ENCODE peak calls at places on chromosomes 6 and 20, in ten cellular contexts. One of them, this sample, is unnamed.
A peak's percentile ranks its signal among the peaks of the same experiment; 100 is the strongest.

GRCh38 chr6:167937948-167938911 is 59.2 kb upstream of the KIF25 start:
- DNase-seq in posterior vena cava: no peak
- DNase-seq in stimulated activated naive CD4-positive, alpha-beta T cell treated with Interleukin-2 at 50 U/mL for 16 hours: no peak
- DNase-seq in psoas muscle: no peak
- DNase-seq in left lung: no peak
- DNase-seq in activated naive CD4-positive, alpha-beta T cell treated with anti-CD3 and anti-CD28 coated beads, Interleukin-2, amount 10 ng/mL, durations not matched to agents 7 days and 5 days: no peak
- DNase-seq in stimulated activated CD4-positive, alpha-beta T cell treated with anti-CD3 and anti-CD28 coated beads, Interleukin-1b, Interleukin-23, amount 100 ng/mL, for 1 hour: no peak
- DNase-seq in retina: no peak
- DNase-seq in LHCN-M2: peak; percentile 8
- DNase-seq in cardiac fibroblast: no peak
- DNase-seq in this sample: no peak

GRCh38 chr6:7401103-7401502 is 11.5 kb downstream of the RIOK1 start:
- DNase-seq in stimulated activated CD4-positive, alpha-beta T cell treated with anti-CD3 and anti-CD28 coated beads, Interleukin-1b, Interleukin-23, amount 100 ng/mL, for 1 hour: no peak
- DNase-seq in retina: no peak
- DNase-seq in left lung: no peak
- DNase-seq in posterior vena cava: no peak
- DNase-seq in activated naive CD4-positive, alpha-beta T cell treated with anti-CD3 and anti-CD28 coated beads, Interleukin-2, amount 10 ng/mL, durations not matched to agents 7 days and 5 days: no peak
- DNase-seq in LHCN-M2: peak; percentile 18
- DNase-seq in cardiac fibroblast: no peak
- DNase-seq in psoas muscle: no peak
- DNase-seq in stimulated activated naive CD4-positive, alpha-beta T cell treated with Interleukin-2 at 50 U/mL for 16 hours: no peak
- DNase-seq in this sample: no peak

GRCh38 chr6:165689699-165690098 is 26.7 kb upstream of the PDE10A start:
- DNase-seq in retina: no peak
- DNase-seq in cardiac fibroblast: no peak
- DNase-seq in LHCN-M2: peak; percentile 25
- DNase-seq in stimulated activated naive CD4-positive, alpha-beta T cell treated with Interleukin-2 at 50 U/mL for 16 hours: no peak
- DNase-seq in posterior vena cava: no peak
- DNase-seq in psoas muscle: no peak
- DNase-seq in stimulated activated CD4-positive, alpha-beta T cell treated with anti-CD3 and anti-CD28 coated beads, Interleukin-1b, Interleukin-23, amount 100 ng/mL, for 1 hour: no peak
- DNase-seq in activated naive CD4-positive, alpha-beta T cell treated with anti-CD3 and anti-CD28 coated beads, Interleukin-2, amount 10 ng/mL, durations not matched to agents 7 days and 5 days: no peak
- DNase-seq in left lung: no peak
- DNase-seq in this sample: no peak

GRCh38 chr20:2751347-2751867 is 49.0 kb downstream of the CPXM1 start:
- DNase-seq in posterior vena cava: no peak
- DNase-seq in left lung: no peak
- DNase-seq in stimulated activated CD4-positive, alpha-beta T cell treated with anti-CD3 and anti-CD28 coated beads, Interleukin-1b, Interleukin-23, amount 100 ng/mL, for 1 hour: no peak
- DNase-seq in LHCN-M2: no peak
- DNase-seq in stimulated activated naive CD4-positive, alpha-beta T cell treated with Interleukin-2 at 50 U/mL for 16 hours: no peak
- DNase-seq in retina: no peak
- DNase-seq in activated naive CD4-positive, alpha-beta T cell treated with anti-CD3 and anti-CD28 coated beads, Interleukin-2, amount 10 ng/mL, durations not matched to agents 7 days and 5 days: no peak
- DNase-seq in cardiac fibroblast: no peak
- DNase-seq in psoas muscle: no peak
- DNase-seq in this sample: no peak

GRCh38 chr20:62860924-62861691 is 514 bp downstream of the TCFL5 start:
- DNase-seq in activated naive CD4-positive, alpha-beta T cell treated with anti-CD3 and anti-CD28 coated beads, Interleukin-2, amount 10 ng/mL, durations not matched to agents 7 days and 5 days: peak; percentile 60
- DNase-seq in stimulated activated naive CD4-positive, alpha-beta T cell treated with Interleukin-2 at 50 U/mL for 16 hours: peak; percentile 37
- DNase-seq in stimulated activated CD4-positive, alpha-beta T cell treated with anti-CD3 and anti-CD28 coated beads, Interleukin-1b, Interleukin-23, amount 100 ng/mL, for 1 hour: no peak
- DNase-seq in LHCN-M2: no peak
- DNase-seq in retina: no peak
- DNase-seq in posterior vena cava: peak; percentile 85
- DNase-seq in left lung: peak; percentile 86
- DNase-seq in cardiac fibroblast: no peak
- DNase-seq in psoas muscle: peak; percentile 70
- DNase-seq in this sample: no peak

GRCh38 chr6:151111670-151112069 is 128.1 kb upstream of the AKAP12 start:
- DNase-seq in retina: no peak
- DNase-seq in LHCN-M2: no peak
- DNase-seq in psoas muscle: no peak
- DNase-seq in activated naive CD4-positive, alpha-beta T cell treated with anti-CD3 and anti-CD28 coated beads, Interleukin-2, amount 10 ng/mL, durations not matched to agents 7 days and 5 days: no peak
- DNase-seq in left lung: peak; percentile 40
- DNase-seq in stimulated activated naive CD4-positive, alpha-beta T cell treated with Interleukin-2 at 50 U/mL for 16 hours: no peak
- DNase-seq in stimulated activated CD4-positive, alpha-beta T cell treated with anti-CD3 and anti-CD28 coated beads, Interleukin-1b, Interleukin-23, amount 100 ng/mL, for 1 hour: no peak
- DNase-seq in cardiac fibroblast: no peak
- DNase-seq in posterior vena cava: no peak
- DNase-seq in this sample: no peak

GRCh38 chr6:37027036-37027720 is 21.7 kb downstream of the FGD2 start:
- DNase-seq in retina: no peak
- DNase-seq in LHCN-M2: no peak
- DNase-seq in activated naive CD4-positive, alpha-beta T cell treated with anti-CD3 and anti-CD28 coated beads, Interleukin-2, amount 10 ng/mL, durations not matched to agents 7 days and 5 days: no peak
- DNase-seq in psoas muscle: no peak
- DNase-seq in stimulated activated CD4-positive, alpha-beta T cell treated with anti-CD3 and anti-CD28 coated beads, Interleukin-1b, Interleukin-23, amount 100 ng/mL, for 1 hour: no peak
- DNase-seq in cardiac fibroblast: no peak
- DNase-seq in stimulated activated naive CD4-positive, alpha-beta T cell treated with Interleukin-2 at 50 U/mL for 16 hours: no peak
- DNase-seq in left lung: no peak
- DNase-seq in posterior vena cava: no peak
- DNase-seq in this sample: no peak

GRCh38 chr20:19964289-19965263 is 52.6 kb upstream of the NAA20 start:
- DNase-seq in LHCN-M2: peak; percentile 82
- DNase-seq in stimulated activated naive CD4-positive, alpha-beta T cell treated with Interleukin-2 at 50 U/mL for 16 hours: no peak
- DNase-seq in stimulated activated CD4-positive, alpha-beta T cell treated with anti-CD3 and anti-CD28 coated beads, Interleukin-1b, Interleukin-23, amount 100 ng/mL, for 1 hour: no peak
- DNase-seq in posterior vena cava: no peak
- DNase-seq in activated naive CD4-positive, alpha-beta T cell treated with anti-CD3 and anti-CD28 coated beads, Interleukin-2, amount 10 ng/mL, durations not matched to agents 7 days and 5 days: no peak
- DNase-seq in psoas muscle: peak; percentile 81
- DNase-seq in cardiac fibroblast: peak; percentile 86
- DNase-seq in retina: no peak
- DNase-seq in left lung: no peak
- DNase-seq in this sample: no peak

GRCh38 chr6:28802417-28803336 is 121.1 kb downstream of the TRIM27 start:
- DNase-seq in retina: no peak
- DNase-seq in stimulated activated CD4-positive, alpha-beta T cell treated with anti-CD3 and anti-CD28 coated beads, Interleukin-1b, Interleukin-23, amount 100 ng/mL, for 1 hour: no peak
- DNase-seq in psoas muscle: no peak
- DNase-seq in activated naive CD4-positive, alpha-beta T cell treated with anti-CD3 and anti-CD28 coated beads, Interleukin-2, amount 10 ng/mL, durations not matched to agents 7 days and 5 days: no peak
- DNase-seq in LHCN-M2: peak; percentile 64
- DNase-seq in posterior vena cava: no peak
- DNase-seq in left lung: no peak
- DNase-seq in stimulated activated naive CD4-positive, alpha-beta T cell treated with Interleukin-2 at 50 U/mL for 16 hours: no peak
- DNase-seq in cardiac fibroblast: peak; percentile 29
- DNase-seq in this sample: no peak

GRCh38 chr6:20569000-20569610 is 34.8 kb downstream of the CDKAL1 start:
- DNase-seq in left lung: no peak
- DNase-seq in retina: no peak
- DNase-seq in psoas muscle: no peak
- DNase-seq in stimulated activated CD4-positive, alpha-beta T cell treated with anti-CD3 and anti-CD28 coated beads, Interleukin-1b, Interleukin-23, amount 100 ng/mL, for 1 hour: no peak
- DNase-seq in cardiac fibroblast: no peak
- DNase-seq in stimulated activated naive CD4-positive, alpha-beta T cell treated with Interleukin-2 at 50 U/mL for 16 hours: no peak
- DNase-seq in LHCN-M2: peak; percentile 43
- DNase-seq in activated naive CD4-positive, alpha-beta T cell treated with anti-CD3 and anti-CD28 coated beads, Interleukin-2, amount 10 ng/mL, durations not matched to agents 7 days and 5 days: no peak
- DNase-seq in posterior vena cava: no peak
- DNase-seq in this sample: no peak

GRCh38 chr6:109406196-109406595 is 23.9 kb upstream of the CD164 start:
- DNase-seq in psoas muscle: no peak
- DNase-seq in stimulated activated CD4-positive, alpha-beta T cell treated with anti-CD3 and anti-CD28 coated beads, Interleukin-1b, Interleukin-23, amount 100 ng/mL, for 1 hour: no peak
- DNase-seq in retina: no peak
- DNase-seq in stimulated activated naive CD4-positive, alpha-beta T cell treated with Interleukin-2 at 50 U/mL for 16 hours: no peak
- DNase-seq in left lung: no peak
- DNase-seq in activated naive CD4-positive, alpha-beta T cell treated with anti-CD3 and anti-CD28 coated beads, Interleukin-2, amount 10 ng/mL, durations not matched to agents 7 days and 5 days: no peak
- DNase-seq in LHCN-M2: peak; percentile 85
- DNase-seq in posterior vena cava: no peak
- DNase-seq in cardiac fibroblast: peak; percentile 83
- DNase-seq in this sample: no peak

GRCh38 chr6:14734416-14735340 is 511.2 kb upstream of the JARID2 start:
- DNase-seq in left lung: no peak
- DNase-seq in cardiac fibroblast: peak; percentile 82
- DNase-seq in stimulated activated naive CD4-positive, alpha-beta T cell treated with Interleukin-2 at 50 U/mL for 16 hours: peak; percentile 36
- DNase-seq in posterior vena cava: no peak
- DNase-seq in retina: no peak
- DNase-seq in psoas muscle: no peak
- DNase-seq in LHCN-M2: peak; percentile 89
- DNase-seq in activated naive CD4-positive, alpha-beta T cell treated with anti-CD3 and anti-CD28 coated beads, Interleukin-2, amount 10 ng/mL, durations not matched to agents 7 days and 5 days: peak; percentile 51
- DNase-seq in stimulated activated CD4-positive, alpha-beta T cell treated with anti-CD3 and anti-CD28 coated beads, Interleukin-1b, Interleukin-23, amount 100 ng/mL, for 1 hour: no peak
- DNase-seq in this sample: peak; percentile 60

GRCh38 chr6:4561773-4562172 is 214.4 kb upstream of the CDYL start:
- DNase-seq in psoas muscle: no peak
- DNase-seq in cardiac fibroblast: no peak
- DNase-seq in posterior vena cava: no peak
- DNase-seq in retina: no peak
- DNase-seq in LHCN-M2: no peak
- DNase-seq in stimulated activated naive CD4-positive, alpha-beta T cell treated with Interleukin-2 at 50 U/mL for 16 hours: no peak
- DNase-seq in activated naive CD4-positive, alpha-beta T cell treated with anti-CD3 and anti-CD28 coated beads, Interleukin-2, amount 10 ng/mL, durations not matched to agents 7 days and 5 days: no peak
- DNase-seq in left lung: no peak
- DNase-seq in stimulated activated CD4-positive, alpha-beta T cell treated with anti-CD3 and anti-CD28 coated beads, Interleukin-1b, Interleukin-23, amount 100 ng/mL, for 1 hour: no peak
- DNase-seq in this sample: no peak

GRCh38 chr6:70651326-70651905 is 16.3 kb upstream of the SMAP1 start:
- DNase-seq in activated naive CD4-positive, alpha-beta T cell treated with anti-CD3 and anti-CD28 coated beads, Interleukin-2, amount 10 ng/mL, durations not matched to agents 7 days and 5 days: peak; percentile 90
- DNase-seq in left lung: no peak
- DNase-seq in LHCN-M2: no peak
- DNase-seq in psoas muscle: no peak
- DNase-seq in cardiac fibroblast: no peak
- DNase-seq in stimulated activated naive CD4-positive, alpha-beta T cell treated with Interleukin-2 at 50 U/mL for 16 hours: peak; percentile 41
- DNase-seq in posterior vena cava: no peak
- DNase-seq in stimulated activated CD4-positive, alpha-beta T cell treated with anti-CD3 and anti-CD28 coated beads, Interleukin-1b, Interleukin-23, amount 100 ng/mL, for 1 hour: no peak
- DNase-seq in retina: no peak
- DNase-seq in this sample: no peak

GRCh38 chr6:89792881-89793280 is 26.7 kb downstream of the MDN1 start:
- DNase-seq in posterior vena cava: no peak
- DNase-seq in left lung: no peak
- DNase-seq in stimulated activated naive CD4-positive, alpha-beta T cell treated with Interleukin-2 at 50 U/mL for 16 hours: no peak
- DNase-seq in cardiac fibroblast: peak; percentile 35
- DNase-seq in stimulated activated CD4-positive, alpha-beta T cell treated with anti-CD3 and anti-CD28 coated beads, Interleukin-1b, Interleukin-23, amount 100 ng/mL, for 1 hour: no peak
- DNase-seq in psoas muscle: no peak
- DNase-seq in retina: peak; percentile 8
- DNase-seq in LHCN-M2: peak; percentile 50
- DNase-seq in activated naive CD4-positive, alpha-beta T cell treated with anti-CD3 and anti-CD28 coated beads, Interleukin-2, amount 10 ng/mL, durations not matched to agents 7 days and 5 days: peak; percentile 59
- DNase-seq in this sample: no peak

GRCh38 chr6:40349566-40350192 is 237.5 kb downstream of the LRFN2 start:
- DNase-seq in LHCN-M2: no peak
- DNase-seq in stimulated activated CD4-positive, alpha-beta T cell treated with anti-CD3 and anti-CD28 coated beads, Interleukin-1b, Interleukin-23, amount 100 ng/mL, for 1 hour: no peak
- DNase-seq in psoas muscle: no peak
- DNase-seq in cardiac fibroblast: no peak
- DNase-seq in posterior vena cava: no peak
- DNase-seq in retina: peak; percentile 76
- DNase-seq in activated naive CD4-positive, alpha-beta T cell treated with anti-CD3 and anti-CD28 coated beads, Interleukin-2, amount 10 ng/mL, durations not matched to agents 7 days and 5 days: no peak
- DNase-seq in stimulated activated naive CD4-positive, alpha-beta T cell treated with Interleukin-2 at 50 U/mL for 16 hours: no peak
- DNase-seq in left lung: no peak
- DNase-seq in this sample: no peak

GRCh38 chr6:31299511-31299910 is 27.6 kb upstream of the HLA-C start:
- DNase-seq in posterior vena cava: no peak
- DNase-seq in retina: no peak
- DNase-seq in stimulated activated CD4-positive, alpha-beta T cell treated with anti-CD3 and anti-CD28 coated beads, Interleukin-1b, Interleukin-23, amount 100 ng/mL, for 1 hour: no peak
- DNase-seq in left lung: no peak
- DNase-seq in psoas muscle: no peak
- DNase-seq in LHCN-M2: no peak
- DNase-seq in cardiac fibroblast: no peak
- DNase-seq in stimulated activated naive CD4-positive, alpha-beta T cell treated with Interleukin-2 at 50 U/mL for 16 hours: no peak
- DNase-seq in activated naive CD4-positive, alpha-beta T cell treated with anti-CD3 and anti-CD28 coated beads, Interleukin-2, amount 10 ng/mL, durations not matched to agents 7 days and 5 days: no peak
- DNase-seq in this sample: no peak